ENCODE peak calls at places on chromosomes 3 and 15, in nine cellular contexts. One of them, this sample, is unnamed.

GRCh38 chr3:177836671-177837070 is 639.4 kb upstream of the TBL1XR1 start:
- DNase-seq in tibial artery: no peak
- DNase-seq in ovary: no peak
- DNase-seq in bronchial epithelial cell: peak
- DNase-seq in omental fat pad: no peak
- DNase-seq in Caco-2: peak
- DNase-seq in GM12892: no peak
- DNase-seq in A549: no peak
- DNase-seq in NCI-H446: peak
- DNase-seq in this sample: peak

GRCh38 chr15:24835301-24835700 is 119.5 kb upstream of the SNRPN start:
- DNase-seq in tibial artery: no peak
- DNase-seq in ovary: no peak
- DNase-seq in bronchial epithelial cell: no peak
- DNase-seq in omental fat pad: no peak
- DNase-seq in Caco-2: no peak
- DNase-seq in GM12892: no peak
- DNase-seq in A549: no peak
- DNase-seq in NCI-H446: no peak
- DNase-seq in this sample: no peak

GRCh38 chr15:78054971-78055370 is 22.5 kb downstream of the TBC1D2B start:
- DNase-seq in tibial artery: peak
- DNase-seq in ovary: no peak
- DNase-seq in bronchial epithelial cell: no peak
- DNase-seq in omental fat pad: no peak
- DNase-seq in Caco-2: no peak
- DNase-seq in GM12892: no peak
- DNase-seq in A549: no peak
- DNase-seq in NCI-H446: no peak
- DNase-seq in this sample: no peak

GRCh38 chr3:143827425-143827824 is 20.8 kb downstream of the SLC9A9 start:
- DNase-seq in tibial artery: no peak
- DNase-seq in ovary: no peak
- DNase-seq in bronchial epithelial cell: no peak
- DNase-seq in omental fat pad: no peak
- DNase-seq in Caco-2: no peak
- DNase-seq in GM12892: no peak
- DNase-seq in A549: no peak
- DNase-seq in NCI-H446: no peak
- DNase-seq in this sample: no peak

GRCh38 chr3:45798034-45798433 is 1.7 kb upstream of the SLC6A20 start:
- DNase-seq in tibial artery: no peak
- DNase-seq in ovary: no peak
- DNase-seq in bronchial epithelial cell: no peak
- DNase-seq in omental fat pad: no peak
- DNase-seq in Caco-2: no peak
- DNase-seq in GM12892: no peak
- DNase-seq in A549: no peak
- DNase-seq in NCI-H446: no peak
- DNase-seq in this sample: no peak

GRCh38 chr3:24460974-24461373 is 33.7 kb downstream of the THRB start:
- DNase-seq in tibial artery: no peak
- DNase-seq in ovary: no peak
- DNase-seq in bronchial epithelial cell: peak
- DNase-seq in omental fat pad: no peak
- DNase-seq in Caco-2: no peak
- DNase-seq in GM12892: no peak
- DNase-seq in A549: no peak
- DNase-seq in NCI-H446: no peak
- DNase-seq in this sample: no peak

GRCh38 chr3:134427400-134428111 is 53.3 kb upstream of the AMOTL2 start:
- DNase-seq in tibial artery: peak
- DNase-seq in ovary: no peak
- DNase-seq in bronchial epithelial cell: peak
- DNase-seq in omental fat pad: no peak
- DNase-seq in Caco-2: no peak
- DNase-seq in GM12892: no peak
- DNase-seq in A549: peak
- DNase-seq in NCI-H446: no peak
- DNase-seq in this sample: peak

GRCh38 chr3:122921791-122922651 is 105.5 kb downstream of the SEMA5B start:
- DNase-seq in tibial artery: peak
- DNase-seq in ovary: no peak
- DNase-seq in bronchial epithelial cell: no peak
- DNase-seq in omental fat pad: no peak
- DNase-seq in Caco-2: no peak
- DNase-seq in GM12892: no peak
- DNase-seq in A549: peak
- DNase-seq in NCI-H446: no peak
- DNase-seq in this sample: no peak

GRCh38 chr3:174325834-174326705 is 533.1 kb upstream of the NAALADL2 start:
- DNase-seq in tibial artery: no peak
- DNase-seq in ovary: no peak
- DNase-seq in bronchial epithelial cell: no peak
- DNase-seq in omental fat pad: no peak
- DNase-seq in Caco-2: no peak
- DNase-seq in GM12892: no peak
- DNase-seq in A549: no peak
- DNase-seq in NCI-H446: peak
- DNase-seq in this sample: peak

GRCh38 chr3:101379695-101380376 is 59.5 kb upstream of the IMPG2 start:
- DNase-seq in tibial artery: no peak
- DNase-seq in ovary: no peak
- DNase-seq in bronchial epithelial cell: no peak
- DNase-seq in omental fat pad: no peak
- DNase-seq in Caco-2: no peak
- DNase-seq in GM12892: no peak
- DNase-seq in A549: no peak
- DNase-seq in NCI-H446: no peak
- DNase-seq in this sample: no peak

GRCh38 chr3:13073042-13073906 is at the start of gene IQSEC1:
- DNase-seq in tibial artery: peak
- DNase-seq in ovary: peak
- DNase-seq in bronchial epithelial cell: no peak
- DNase-seq in omental fat pad: no peak
- DNase-seq in Caco-2: no peak
- DNase-seq in GM12892: peak
- DNase-seq in A549: no peak
- DNase-seq in NCI-H446: no peak
- DNase-seq in this sample: no peak

GRCh38 chr15:58518626-58519025 is 86.8 kb downstream of the LIPC start:
- DNase-seq in tibial artery: no peak
- DNase-seq in ovary: no peak
- DNase-seq in bronchial epithelial cell: no peak
- DNase-seq in omental fat pad: no peak
- DNase-seq in Caco-2: no peak
- DNase-seq in GM12892: no peak
- DNase-seq in A549: no peak
- DNase-seq in NCI-H446: no peak
- DNase-seq in this sample: no peak

GRCh38 chr3:117036259-117036799 is 326.8 kb downstream of the TUSC7 start:
- DNase-seq in tibial artery: peak
- DNase-seq in ovary: no peak
- DNase-seq in bronchial epithelial cell: no peak
- DNase-seq in omental fat pad: no peak
- DNase-seq in Caco-2: no peak
- DNase-seq in GM12892: no peak
- DNase-seq in A549: no peak
- DNase-seq in NCI-H446: no peak
- DNase-seq in this sample: peak

GRCh38 chr15:82851981-82852511 is 42.6 kb downstream of the WHAMM start:
- DNase-seq in tibial artery: no peak
- DNase-seq in ovary: no peak
- DNase-seq in bronchial epithelial cell: no peak
- DNase-seq in omental fat pad: no peak
- DNase-seq in Caco-2: no peak
- DNase-seq in GM12892: no peak
- DNase-seq in A549: no peak
- DNase-seq in NCI-H446: no peak
- DNase-seq in this sample: no peak

GRCh38 chr3:141939759-141940158 is 63.3 kb downstream of the ATP1B3 start:
- DNase-seq in tibial artery: no peak
- DNase-seq in ovary: no peak
- DNase-seq in bronchial epithelial cell: no peak
- DNase-seq in omental fat pad: no peak
- DNase-seq in Caco-2: no peak
- DNase-seq in GM12892: no peak
- DNase-seq in A549: no peak
- DNase-seq in NCI-H446: no peak
- DNase-seq in this sample: no peak

GRCh38 chr3:24485511-24485910 is 9.1 kb downstream of the THRB start:
- DNase-seq in tibial artery: no peak
- DNase-seq in ovary: no peak
- DNase-seq in bronchial epithelial cell: no peak
- DNase-seq in omental fat pad: no peak
- DNase-seq in Caco-2: no peak
- DNase-seq in GM12892: no peak
- DNase-seq in A549: no peak
- DNase-seq in NCI-H446: no peak
- DNase-seq in this sample: no peak

GRCh38 chr3:172098698-172099494 is 59.5 kb downstream of the FNDC3B start:
- DNase-seq in tibial artery: no peak
- DNase-seq in ovary: no peak
- DNase-seq in bronchial epithelial cell: peak
- DNase-seq in omental fat pad: no peak
- DNase-seq in Caco-2: no peak
- DNase-seq in GM12892: no peak
- DNase-seq in A549: no peak
- DNase-seq in NCI-H446: no peak
- DNase-seq in this sample: no peak

GRCh38 chr3:47108546-47108945 is 55.4 kb downstream of the SETD2 start:
- DNase-seq in tibial artery: no peak
- DNase-seq in ovary: no peak
- DNase-seq in bronchial epithelial cell: no peak
- DNase-seq in omental fat pad: no peak
- DNase-seq in Caco-2: no peak
- DNase-seq in GM12892: no peak
- DNase-seq in A549: no peak
- DNase-seq in NCI-H446: no peak
- DNase-seq in this sample: no peak

GRCh38 chr3:61561374-61562041 is at the start of gene PTPRG:
- DNase-seq in tibial artery: peak
- DNase-seq in ovary: peak
- DNase-seq in bronchial epithelial cell: peak
- DNase-seq in omental fat pad: peak
- DNase-seq in Caco-2: peak
- DNase-seq in GM12892: peak
- DNase-seq in A549: peak
- DNase-seq in NCI-H446: peak
- DNase-seq in this sample: peak

GRCh38 chr3:124256156-124256555 is 264.2 kb upstream of the ROPN1 start:
- DNase-seq in tibial artery: no peak
- DNase-seq in ovary: no peak
- DNase-seq in bronchial epithelial cell: peak
- DNase-seq in omental fat pad: no peak
- DNase-seq in Caco-2: no peak
- DNase-seq in GM12892: no peak
- DNase-seq in A549: no peak
- DNase-seq in NCI-H446: no peak
- DNase-seq in this sample: no peak

GRCh38 chr3:70805044-70805732 is 492.8 kb upstream of the MDFIC2 start:
- DNase-seq in tibial artery: no peak
- DNase-seq in ovary: no peak
- DNase-seq in bronchial epithelial cell: peak
- DNase-seq in omental fat pad: no peak
- DNase-seq in Caco-2: no peak
- DNase-seq in GM12892: no peak
- DNase-seq in A549: no peak
- DNase-seq in NCI-H446: no peak
- DNase-seq in this sample: no peak

GRCh38 chr15:89197503-89197971 is 23.8 kb downstream of the RLBP1 start:
- DNase-seq in tibial artery: no peak
- DNase-seq in ovary: no peak
- DNase-seq in bronchial epithelial cell: peak
- DNase-seq in omental fat pad: no peak
- DNase-seq in Caco-2: no peak
- DNase-seq in GM12892: no peak
- DNase-seq in A549: no peak
- DNase-seq in NCI-H446: no peak
- DNase-seq in this sample: no peak

GRCh38 chr15:45268135-45268534 is 16.1 kb downstream of the SLC28A2 start:
- DNase-seq in tibial artery: no peak
- DNase-seq in ovary: no peak
- DNase-seq in bronchial epithelial cell: peak
- DNase-seq in omental fat pad: no peak
- DNase-seq in Caco-2: peak
- DNase-seq in GM12892: no peak
- DNase-seq in A549: no peak
- DNase-seq in NCI-H446: no peak
- DNase-seq in this sample: no peak

GRCh38 chr3:11575964-11576363 is 67.8 kb downstream of the VGLL4 start:
- DNase-seq in tibial artery: no peak
- DNase-seq in ovary: no peak
- DNase-seq in bronchial epithelial cell: no peak
- DNase-seq in omental fat pad: no peak
- DNase-seq in Caco-2: no peak
- DNase-seq in GM12892: no peak
- DNase-seq in A549: no peak
- DNase-seq in NCI-H446: no peak
- DNase-seq in this sample: no peak

GRCh38 chr3:186257866-186258265 is 104.2 kb downstream of the DGKG start:
- DNase-seq in tibial artery: no peak
- DNase-seq in ovary: no peak
- DNase-seq in bronchial epithelial cell: no peak
- DNase-seq in omental fat pad: no peak
- DNase-seq in Caco-2: no peak
- DNase-seq in GM12892: no peak
- DNase-seq in A549: no peak
- DNase-seq in NCI-H446: no peak
- DNase-seq in this sample: no peak

GRCh38 chr3:150055332-150055731 is 84.6 kb upstream of the PFN2 start:
- DNase-seq in tibial artery: no peak
- DNase-seq in ovary: no peak
- DNase-seq in bronchial epithelial cell: no peak
- DNase-seq in omental fat pad: no peak
- DNase-seq in Caco-2: no peak
- DNase-seq in GM12892: no peak
- DNase-seq in A549: no peak
- DNase-seq in NCI-H446: no peak
- DNase-seq in this sample: no peak

GRCh38 chr15:37032091-37032775 is 68.1 kb downstream of the MEIS2 start:
- DNase-seq in tibial artery: no peak
- DNase-seq in ovary: no peak
- DNase-seq in bronchial epithelial cell: no peak
- DNase-seq in omental fat pad: no peak
- DNase-seq in Caco-2: no peak
- DNase-seq in GM12892: no peak
- DNase-seq in A549: no peak
- DNase-seq in NCI-H446: no peak
- DNase-seq in this sample: no peak

GRCh38 chr3:128922804-128923459 is 43.5 kb downstream of the ACAD9 start:
- DNase-seq in tibial artery: peak
- DNase-seq in ovary: no peak
- DNase-seq in bronchial epithelial cell: no peak
- DNase-seq in omental fat pad: no peak
- DNase-seq in Caco-2: no peak
- DNase-seq in GM12892: no peak
- DNase-seq in A549: no peak
- DNase-seq in NCI-H446: no peak
- DNase-seq in this sample: no peak

GRCh38 chr3:108406661-108407206 is 103.7 kb downstream of the MYH15 start:
- DNase-seq in tibial artery: no peak
- DNase-seq in ovary: no peak
- DNase-seq in bronchial epithelial cell: peak
- DNase-seq in omental fat pad: no peak
- DNase-seq in Caco-2: peak
- DNase-seq in GM12892: no peak
- DNase-seq in A549: peak
- DNase-seq in NCI-H446: peak
- DNase-seq in this sample: peak

GRCh38 chr3:46905661-46906451 is 28.3 kb downstream of the PTH1R start:
- DNase-seq in tibial artery: peak
- DNase-seq in ovary: no peak
- DNase-seq in bronchial epithelial cell: no peak
- DNase-seq in omental fat pad: no peak
- DNase-seq in Caco-2: no peak
- DNase-seq in GM12892: no peak
- DNase-seq in A549: no peak
- DNase-seq in NCI-H446: no peak
- DNase-seq in this sample: no peak

GRCh38 chr3:99570061-99570460 is 68.3 kb upstream of the COL8A1 start:
- DNase-seq in tibial artery: no peak
- DNase-seq in ovary: no peak
- DNase-seq in bronchial epithelial cell: no peak
- DNase-seq in omental fat pad: no peak
- DNase-seq in Caco-2: no peak
- DNase-seq in GM12892: no peak
- DNase-seq in A549: no peak
- DNase-seq in NCI-H446: no peak
- DNase-seq in this sample: no peak